ENCODE peak calls at places on chromosomes 16 and 17, in eight cellular contexts. T, W, C, Y, U, O, Q and S are unnamed samples.

GRCh38 chr17:13384626-13385025 is 217.1 kb downstream of the HS3ST3A1 start:
- DNase-seq in Y (no peak), T (no peak), U (no peak), C (no peak), Q (no peak), W (no peak), O (no peak), S (no peak)

GRCh38 chr17:55344514-55344997 is 77.1 kb downstream of the MMD start:
- DNase-seq in W (no peak), Q (no peak), C (no peak), U (no peak), O (no peak), Y (no peak), T (no peak), S (no peak)

GRCh38 chr16:66886914-66887313 is 6.6 kb downstream of the PDP2 start:
- DNase-seq in O (no peak), Q (no peak), U (no peak), W (no peak), Y (no peak), C (no peak), T (no peak), S (no peak)

GRCh38 chr16:47142469-47143328 is 1.0 kb downstream of the NETO2 start:
- DNase-seq in T (peak; percentile 77), C (peak; percentile 92), U (peak; percentile 5), Y (peak; percentile 21), O (no peak), Q (peak; percentile 0), W (peak; percentile 56), S (no peak)

GRCh38 chr16:49639739-49640388 is 216.0 kb downstream of the ZNF423 start:
- DNase-seq in T (peak; percentile 85), U (no peak), W (peak; percentile 50), Q (no peak), Y (no peak), O (no peak), C (peak; percentile 98), S (no peak)

GRCh38 chr16:64975821-64976220 is 146.0 kb downstream of the CDH11 start:
- DNase-seq in Q (no peak), C (no peak), W (peak; percentile 16), Y (no peak), O (no peak), T (no peak), U (no peak), S (no peak)

GRCh38 chr16:23570992-23571632 is 13.6 kb downstream of the UBFD1 start:
- DNase-seq in C (no peak), Q (no peak), T (no peak), U (peak; percentile 82), Y (peak; percentile 41), O (no peak), W (no peak), S (no peak)

GRCh38 chr17:34720760-34721159 is 141.4 kb downstream of the TMEM132E start:
- DNase-seq in W (no peak), T (no peak), C (no peak), Y (no peak), U (no peak), O (no peak), Q (no peak), S (no peak)

GRCh38 chr16:29665294-29666077 is 2.4 kb downstream of the SPN start:
- DNase-seq in U (peak; percentile 40), C (peak; percentile 23), W (no peak), T (no peak), Y (no peak), O (no peak), Q (no peak), S (no peak)

GRCh38 chr16:83206426-83206825 is 579.7 kb downstream of the CDH13 start:
- DNase-seq in O (no peak), W (no peak), Y (no peak), T (no peak), Q (no peak), U (no peak), C (peak; percentile 68), S (no peak)

GRCh38 chr16:49660647-49661046 is 195.3 kb downstream of the ZNF423 start:
- DNase-seq in O (no peak), Y (no peak), T (peak; percentile 2), W (no peak), Q (no peak), C (peak; percentile 5), U (no peak), S (no peak)

GRCh38 chr17:12995896-12996295 is 21.9 kb downstream of the ELAC2 start:
- DNase-seq in Q (no peak), O (no peak), T (peak; percentile 41), U (no peak), W (no peak), Y (no peak), C (no peak), S (no peak)

DNA sequence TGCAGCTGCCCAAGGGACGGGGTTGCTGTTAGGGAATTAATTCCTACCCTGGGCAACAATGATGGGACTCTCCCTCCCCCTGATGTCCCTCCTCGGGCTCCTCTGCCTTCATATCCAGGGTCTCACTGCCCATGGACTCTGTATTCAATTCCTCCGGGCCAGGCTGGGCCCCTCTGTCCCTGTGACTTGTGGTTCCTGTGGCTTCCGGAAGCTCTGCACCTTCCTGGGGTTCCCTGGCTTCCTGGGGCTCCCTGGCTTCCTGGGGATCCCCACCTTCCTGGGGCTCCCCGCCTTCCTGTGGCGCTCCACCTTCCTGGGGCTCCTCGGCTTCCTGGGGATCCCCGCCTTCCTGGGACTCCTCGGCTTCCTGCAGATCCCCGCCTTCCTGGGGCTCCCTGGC is 35.2 kb downstream of the SRL start:
- DNase-seq in W (no peak), C (no peak), U (no peak), Q (no peak), T (no peak), O (no peak), Y (no peak), S (no peak)
- TF ChIP-seq CTCF in W (no peak), C (no peak), U (no peak), Q (no peak), T (no peak), O (no peak), Y (no peak), S (no peak)

GRCh38 chr16:57591086-57591869 is 37.2 kb upstream of the ADGRG1 start:
- DNase-seq in W (peak; percentile 78), T (peak; percentile 88), U (peak; percentile 52), O (no peak), C (peak; percentile 84), Y (peak; percentile 53), Q (no peak), S (no peak)

GRCh38 chr16:57591870-57592485 is 36.5 kb upstream of the ADGRG1 start:
- DNase-seq in W (no peak), T (no peak), Q (no peak), Y (no peak), C (no peak), U (no peak), O (no peak), S (no peak)

GRCh38 chr16:57593021-57593420 is 35.4 kb upstream of the ADGRG1 start:
- DNase-seq in O (no peak), Y (no peak), W (no peak), U (no peak), C (peak; percentile 74), T (no peak), Q (no peak), S (no peak)

GRCh38 chr16:57593990-57594389 is 34.4 kb upstream of the ADGRG1 start:
- DNase-seq in T (no peak), Y (no peak), U (no peak), W (no peak), C (no peak), O (no peak), Q (no peak), S (no peak)

DNA sequence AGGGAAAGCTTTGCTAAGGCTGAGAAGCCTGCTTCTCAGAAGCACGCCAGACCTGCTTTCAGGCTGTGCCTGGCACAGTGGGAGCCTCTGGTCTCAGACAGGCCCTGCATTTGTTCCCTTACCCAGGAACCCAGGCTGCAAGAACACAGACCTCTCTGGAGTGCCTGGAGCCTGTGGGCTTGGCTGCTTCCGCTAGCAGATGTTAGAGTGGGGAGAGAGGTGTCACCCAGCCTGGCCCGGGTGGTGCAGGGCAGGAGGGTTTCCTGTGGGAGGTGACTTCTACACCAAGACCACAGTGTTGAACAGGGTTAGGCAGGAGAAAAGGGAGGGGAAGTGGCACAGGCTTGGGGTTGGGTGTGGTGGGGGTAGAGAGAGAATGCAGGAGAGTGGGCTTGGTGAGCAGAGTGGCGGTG is 35.8 kb upstream of the ADGRG1 start:
- DNase-seq in O (no peak), T (peak; percentile 75), Y (peak; percentile 50), U (no peak), Q (peak; percentile 57), C (no peak), W (no peak), S (no peak)
- H3K4me3 ChIP-seq in O (no peak overlapping the region), T (no peak overlapping the region), Y (no peak overlapping the region), U (no peak overlapping the region), Q (peak overlapping the region; percentile 33), C (no peak overlapping the region), W (no peak overlapping the region), S (no peak overlapping the region)

DNA sequence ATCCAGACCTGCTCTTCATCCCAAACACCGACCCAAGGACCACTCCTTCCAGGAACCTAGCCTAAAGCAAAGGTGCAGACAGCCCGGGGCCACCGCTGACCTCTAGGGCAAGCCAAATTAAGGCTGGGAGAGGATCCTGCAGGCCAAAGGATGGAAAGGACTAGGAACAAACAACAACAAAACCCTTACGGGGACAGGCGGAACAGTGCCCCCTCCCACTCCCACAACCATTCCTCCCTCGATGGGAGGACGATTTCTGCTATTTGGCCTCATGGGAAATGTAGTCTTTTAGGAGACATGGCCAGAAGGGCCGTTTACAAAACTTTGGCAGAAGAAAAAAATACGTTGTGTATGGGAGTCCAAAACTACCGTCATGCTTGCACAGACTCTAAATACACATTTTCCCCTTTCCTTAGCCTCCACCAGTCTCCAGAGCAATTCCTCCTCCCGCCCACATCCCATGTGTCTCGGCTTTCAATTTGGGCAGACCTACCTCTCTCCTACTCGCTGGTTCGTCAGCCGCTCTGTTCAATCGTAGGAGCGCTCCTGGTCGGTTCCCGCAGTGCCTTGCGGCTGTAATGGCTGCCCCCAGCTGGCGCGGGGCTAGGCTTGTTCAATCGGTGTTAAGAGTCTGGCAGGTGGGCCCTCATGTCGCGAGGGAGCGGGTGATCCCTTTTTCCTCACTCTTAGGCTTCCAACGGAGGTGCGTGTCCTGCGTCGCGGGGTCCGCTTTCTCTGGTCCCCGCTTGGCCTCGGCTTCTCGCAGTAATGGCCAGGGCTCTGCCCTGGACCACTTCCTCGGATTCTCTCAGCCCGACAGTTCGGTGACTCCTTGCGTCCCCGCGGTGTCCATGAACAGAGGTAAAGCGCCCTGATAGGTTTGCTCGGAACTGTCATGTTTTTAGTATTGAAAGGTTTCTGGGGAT is at the start of gene ERAL1:
- DNase-seq in Q (peak; percentile 62), W (peak; percentile 87), C (peak; percentile 96), U (peak; percentile 88), T (peak; percentile 94), Y (peak; percentile 87), O (peak; percentile 60), S (peak; percentile 57)
- TF ChIP-seq CTCF in Q (no peak), W (no peak), C (no peak), U (peak; percentile 25), T (peak; percentile 13), Y (no peak), O (no peak), S (no peak)

DNA sequence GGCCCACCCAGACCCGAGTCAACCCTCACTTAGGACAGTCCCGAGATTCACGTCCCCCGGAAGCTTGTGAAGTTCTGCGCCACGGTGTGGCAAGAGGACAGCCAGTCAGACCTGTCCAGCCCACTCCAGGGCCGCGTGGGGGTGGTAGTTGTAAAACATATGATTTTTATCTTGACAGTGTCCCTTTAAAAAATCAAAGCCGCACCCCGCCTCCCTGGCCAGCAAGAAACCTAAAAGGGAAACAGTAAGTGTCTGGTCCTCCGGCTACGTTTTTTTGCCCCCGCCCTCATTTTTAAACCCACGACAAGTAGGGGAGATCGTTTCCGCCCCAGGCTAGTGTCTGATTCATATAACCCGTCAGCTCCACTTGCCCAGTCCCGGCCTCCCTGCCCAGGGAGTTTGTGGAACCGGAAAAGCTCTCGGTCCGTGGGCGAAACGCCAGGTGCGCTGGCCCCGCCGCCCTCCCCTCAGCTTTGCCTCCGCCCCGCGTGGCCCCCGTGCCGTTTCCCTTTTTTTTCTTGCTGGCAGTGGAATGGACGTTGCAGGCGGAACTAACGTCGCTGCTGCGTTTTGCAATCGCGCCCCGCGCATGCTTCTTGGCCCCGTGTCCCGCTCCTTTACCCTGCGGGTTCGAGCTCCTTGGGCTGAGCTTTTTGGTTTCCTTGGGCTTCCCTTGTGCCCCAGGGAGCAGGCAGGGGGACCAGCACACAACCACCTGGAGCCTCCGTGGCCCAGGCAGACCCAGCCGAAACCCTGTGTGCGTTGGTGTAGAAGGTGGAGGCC is 13.3 kb upstream of the NUDT16L1 start:
- DNase-seq in C (peak; percentile 99), Y (no peak), Q (no peak), T (peak; percentile 92), O (no peak), U (no peak), W (peak; percentile 23), S (no peak)
- H3K4me3 ChIP-seq in C (peak overlapping the region; percentile 72), Y (peak overlapping the region; percentile 46), Q (no peak overlapping the region), T (peak overlapping the region; percentile 12), O (no peak overlapping the region), U (no peak overlapping the region), W (no peak overlapping the region), S (no peak overlapping the region)